ENCODE peak calls at places on chromosomes 12 and 14, in ten cellular contexts. L is left lung, M is breast epithelium, W is fibroblast of lung, Q is K562, G is AG09309, I is cardiac fibroblast, O is hepatocyte, F is thoracic aorta, V is GM06990. D is an unnamed sample.

GRCh38 chr12:1518763-1519516 is 75.4 kb downstream of the FBXL14 start:
- DNase-seq in L (no peak), F (no peak), O (peak; percentile 40), Q (peak; percentile 35), M (peak; percentile 52), W (peak; percentile 70), G (peak; percentile 27), I (peak; percentile 94), V (no peak), D (peak; percentile 92)

GRCh38 chr12:120820885-120821510 is 83.2 kb downstream of the SPPL3 start:
- DNase-seq in M (no peak), Q (no peak), F (no peak), W (no peak), G (no peak), O (no peak), I (no peak), V (no peak), L (no peak), D (no peak)

GRCh38 chr12:64609543-64610091 is 678 bp upstream of the RASSF3 start:
- DNase-seq in L (no peak), O (peak; percentile 11), Q (peak; percentile 41), V (no peak), F (no peak), G (no peak), M (no peak), I (peak; percentile 27), W (peak; percentile 43), D (peak; percentile 19)

GRCh38 chr14:50955373-50956043 is 11.2 kb upstream of the PYGL start:
- DNase-seq in W (peak; percentile 85), M (peak; percentile 68), G (peak; percentile 84), L (peak; percentile 89), Q (peak; percentile 87), V (no peak), F (peak; percentile 63), O (peak; percentile 91), I (peak; percentile 97), D (peak; percentile 98)

GRCh38 chr14:56661478-56661877 is 81.9 kb downstream of the TMEM260 start:
- DNase-seq in M (no peak), Q (no peak), O (no peak), L (no peak), V (no peak), F (no peak), G (no peak), I (no peak), W (no peak), D (no peak)

GRCh38 chr12:94621662-94622359 is 28.5 kb downstream of the TMCC3 start:
- DNase-seq in L (no peak), G (no peak), Q (no peak), V (peak; percentile 74), O (peak; percentile 39), F (no peak), M (no peak), W (peak; percentile 58), I (peak; percentile 56), D (peak; percentile 80)

GRCh38 chr14:51236314-51236713 is 3.7 kb upstream of the TMX1 start:
- DNase-seq in Q (peak; percentile 54), I (peak; percentile 55), F (no peak), M (no peak), V (no peak), O (no peak), G (no peak), L (no peak), W (peak; percentile 55), D (peak; percentile 71)

GRCh38 chr12:66409195-66409871 is 107.0 kb downstream of the HELB start:
- DNase-seq in F (no peak), O (peak; percentile 50), I (peak; percentile 80), M (no peak), G (peak; percentile 32), W (peak; percentile 81), L (no peak), V (peak; percentile 6), Q (peak; percentile 57), D (peak; percentile 81)

GRCh38 chr14:34673702-34674101 is 40.7 kb downstream of the CFL2 start:
- DNase-seq in G (no peak), W (no peak), L (no peak), O (no peak), I (no peak), M (no peak), F (no peak), V (no peak), Q (no peak), D (no peak)

DNA sequence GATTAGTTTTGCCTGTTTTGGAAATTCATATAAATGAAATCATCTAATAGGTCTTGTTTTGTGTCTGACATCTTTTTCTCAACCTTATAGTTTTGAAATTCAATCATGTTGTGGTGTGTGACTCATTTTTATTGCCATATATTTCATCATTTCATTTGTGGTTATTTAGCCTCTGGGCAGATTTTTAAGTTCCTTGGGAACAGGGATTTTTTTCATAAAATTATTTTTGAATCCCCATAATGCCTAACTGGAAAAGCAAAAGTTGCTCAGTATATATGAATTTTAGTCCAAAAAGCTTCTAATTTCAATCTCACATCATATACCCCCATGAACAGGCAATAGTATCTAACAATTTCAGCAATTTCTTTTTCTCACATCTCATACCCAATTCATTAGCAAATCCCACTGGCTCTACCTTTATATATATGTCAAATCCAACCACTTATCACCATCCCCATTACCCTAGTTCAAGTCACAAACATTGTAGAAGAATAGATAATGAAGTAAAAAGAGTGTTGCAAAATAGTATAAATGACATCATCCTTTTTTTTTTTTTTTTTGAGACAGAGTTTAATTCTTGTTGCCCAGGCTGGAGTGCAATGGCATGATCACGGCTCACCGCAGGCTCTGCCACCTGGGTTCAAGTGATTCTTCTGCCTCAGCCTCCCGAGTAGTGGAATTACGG is 2.6 kb upstream of the OR6J1 start:
- DNase-seq in O (no peak), W (peak; percentile 95), G (peak; percentile 85), Q (no peak), M (no peak), F (no peak), I (peak; percentile 85), V (no peak), L (no peak), D (peak; percentile 82)
- H3K4me3 ChIP-seq in O (no peak overlapping the region), W (no peak overlapping the region), G (no peak overlapping the region), Q (no peak overlapping the region), M (no peak overlapping the region), F (no peak overlapping the region), I (no peak overlapping the region), V (no peak overlapping the region), L (no peak overlapping the region), D (no peak overlapping the region)

GRCh38 chr14:24815543-24815942 is 181.6 kb upstream of the GZMB start:
- DNase-seq in W (no peak), Q (no peak), M (no peak), L (no peak), F (no peak), O (no peak), I (no peak), V (no peak), G (no peak), D (no peak)

GRCh38 chr14:24814944-24815343 is 181.0 kb upstream of the GZMB start:
- DNase-seq in L (no peak), I (no peak), W (no peak), O (no peak), Q (no peak), G (no peak), V (no peak), M (no peak), F (no peak), D (no peak)

GRCh38 chr14:24813819-24814259 is 179.8 kb upstream of the GZMB start:
- DNase-seq in V (no peak), I (no peak), L (no peak), W (no peak), O (peak; percentile 41), M (no peak), Q (no peak), F (no peak), G (no peak), D (no peak)

GRCh38 chr14:24816011-24816928 is 182.3 kb upstream of the GZMB start:
- DNase-seq in F (no peak), I (no peak), Q (no peak), V (no peak), M (no peak), G (no peak), O (peak; percentile 67), W (peak; percentile 20), L (no peak), D (peak; percentile 34)

DNA sequence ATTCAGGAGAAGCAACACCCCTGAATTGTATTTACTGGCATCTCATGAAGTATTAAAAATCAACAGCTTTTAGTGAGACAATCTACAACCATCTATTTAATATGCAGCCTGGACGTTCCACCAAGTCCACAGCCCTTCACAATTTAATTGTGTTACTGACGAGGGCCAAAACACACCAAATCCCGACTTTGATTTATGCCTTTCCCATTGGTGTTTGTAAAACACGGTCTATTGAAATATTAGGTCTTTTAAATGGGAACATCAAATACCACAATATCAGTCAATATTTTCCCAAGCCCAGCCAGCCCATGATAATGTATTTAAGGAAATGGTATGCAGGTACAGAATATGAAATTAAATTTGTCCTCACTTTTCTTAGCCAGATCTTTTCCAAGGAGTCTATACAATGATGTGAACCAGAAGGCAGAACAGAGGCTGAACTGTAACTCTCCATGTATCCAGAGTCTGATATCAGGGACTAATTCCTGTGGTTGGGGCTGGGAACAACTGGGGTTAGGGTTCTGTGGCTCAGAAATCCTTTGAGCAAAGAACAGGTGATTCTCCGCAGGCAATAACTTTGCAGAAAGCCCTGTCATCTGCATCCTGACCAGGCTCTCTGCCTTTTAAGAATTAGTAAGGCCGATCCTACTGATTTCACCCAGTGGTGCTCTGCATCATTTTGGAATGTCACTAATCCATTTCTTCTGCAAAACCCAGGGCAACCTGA is 179.3 kb upstream of the GZMB start:
- DNase-seq in Q (no peak), G (no peak), M (no peak), I (no peak), V (no peak), F (no peak), O (no peak), L (no peak), W (no peak), D (no peak)
- TF ChIP-seq CTCF in Q (no peak), G (no peak), M (no peak), I (no peak), V (no peak), F (no peak), O (no peak), L (no peak), W (no peak), D (no peak)

DNA sequence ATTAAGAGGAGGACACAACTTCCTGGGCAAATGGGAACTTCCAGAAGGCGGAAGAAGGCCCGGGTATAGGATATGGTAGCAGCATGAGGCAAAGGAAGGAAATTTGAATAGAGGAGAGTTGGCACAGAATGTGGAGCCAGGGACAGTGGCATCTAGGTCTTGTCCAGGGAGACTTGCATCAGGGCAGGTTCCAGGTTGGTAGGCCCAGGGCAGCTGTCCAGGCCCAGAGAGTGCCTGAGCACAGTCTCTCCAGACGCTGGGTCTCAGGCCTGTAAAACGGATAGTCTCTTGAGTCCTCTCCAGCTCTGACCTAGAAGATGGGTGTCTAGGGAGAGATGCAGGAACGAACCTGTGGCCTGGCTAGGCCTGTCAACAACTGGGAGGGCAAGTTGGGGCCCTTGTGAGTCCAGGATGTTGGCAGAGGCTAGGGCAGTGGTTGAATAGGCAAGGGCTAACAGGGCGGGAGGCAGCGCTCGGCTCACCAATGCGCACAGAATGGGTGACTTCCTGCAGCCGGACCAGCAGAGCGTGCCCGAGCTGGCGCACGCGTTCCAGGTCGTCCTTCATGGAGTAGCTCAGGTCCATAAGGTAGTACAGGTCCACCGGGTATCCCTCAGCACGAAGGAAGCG is 9.9 kb downstream of the ITGB7 start:
- DNase-seq in W (no peak), M (peak; percentile 34), G (no peak), V (no peak), I (no peak), F (no peak), Q (no peak), O (no peak), L (no peak), D (no peak)
- H3K4me3 ChIP-seq in W (no peak overlapping the region), M (peak overlapping the region; percentile 19), G (no peak overlapping the region), V (no peak overlapping the region), I (no peak overlapping the region), F (peak overlapping the region; percentile 63), Q (no peak overlapping the region), O (no peak overlapping the region), L (no peak overlapping the region), D (no peak overlapping the region)

GRCh38 chr14:67941456-67942018 is 122.0 kb downstream of the RAD51B start:
- DNase-seq in V (no peak), M (no peak), O (peak; percentile 20), F (no peak), Q (no peak), L (no peak), W (peak; percentile 49), I (no peak), G (no peak), D (peak; percentile 61)
- TF ChIP-seq CTCF in V (no peak), M (no peak), O (no peak), F (no peak), Q (no peak), L (no peak), W (no peak), I (no peak), G (no peak), D (no peak)